ENCODE peak calls at places on chromosomes 2 and 18, in seven cellular contexts. O is posterior vena cava; W is stimulated activated CD4-positive, alpha-beta T cell treated with anti-CD3 and anti-CD28 coated beads, Interleukin-4, amount 100 ng/mL, for 24 hours; E is CD4-positive, CD25-positive, alpha-beta regulatory T cell; I is adipocyte; S is HEK293T; J is heart right ventricle. B is an unnamed sample.

GRCh38 chr2:240963376-240964220 is 34.8 kb upstream of the SNED1 start:
- DNase-seq in S (no peak), W (no peak), I (no peak), J (peak), O (peak), E (no peak), B (no peak)

GRCh38 chr2:128395640-128396499 is 77.2 kb upstream of the HS6ST1 start:
- DNase-seq in J (no peak), O (no peak), I (no peak), E (no peak), S (no peak), W (no peak), B (no peak)

GRCh38 chr2:39234754-39235153 is 9.0 kb downstream of the CDKL4 start:
- DNase-seq in I (peak), O (no peak), S (no peak), E (no peak), J (no peak), W (no peak), B (no peak)

GRCh38 chr2:128177315-128177714 is 86.3 kb downstream of the UGGT1 start:
- DNase-seq in I (no peak), J (no peak), E (no peak), O (no peak), S (no peak), W (no peak), B (no peak)

GRCh38 chr2:239374896-239375277 is 25.9 kb downstream of the HDAC4 start:
- DNase-seq in I (no peak), W (no peak), J (no peak), O (peak), S (no peak), E (no peak), B (no peak)

GRCh38 chr2:70679244-70679643 is 88.8 kb downstream of the ADD2 start:
- DNase-seq in E (no peak), S (no peak), I (no peak), W (no peak), O (peak), J (no peak), B (no peak)

GRCh38 chr18:23825978-23826405 is 136.7 kb downstream of the LAMA3 start:
- DNase-seq in J (peak), S (no peak), W (no peak), O (peak), I (peak), E (no peak), B (no peak)

GRCh38 chr2:54106631-54107454 is 8.6 kb upstream of the ACYP2 start:
- DNase-seq in E (peak), O (no peak), S (peak), W (peak), I (peak), J (peak), B (peak)

GRCh38 chr18:65415167-65415566 is 335.6 kb upstream of the CDH7 start:
- DNase-seq in O (no peak), I (no peak), J (no peak), W (no peak), S (no peak), E (no peak), B (peak)

GRCh38 chr2:159549234-159549633 is 67.1 kb downstream of the BAZ2B start:
- DNase-seq in J (no peak), E (no peak), S (no peak), O (no peak), W (no peak), I (no peak), B (no peak)

GRCh38 chr2:190563109-190563508 is 28.6 kb upstream of the NEMP2 start:
- DNase-seq in S (no peak), I (no peak), J (no peak), E (no peak), O (no peak), W (peak), B (no peak)

GRCh38 chr18:42525905-42526304 is 570.9 kb downstream of the PIK3C3 start:
- DNase-seq in I (no peak), W (no peak), S (no peak), E (no peak), J (no peak), O (no peak), B (no peak)

GRCh38 chr2:10048501-10049171 is 5.3 kb downstream of the KLF11 start:
- DNase-seq in E (peak), S (peak), I (peak), J (no peak), W (no peak), O (peak), B (peak)

GRCh38 chr2:148201075-148202004 is 180.4 kb downstream of the MBD5 start:
- DNase-seq in J (peak), W (peak), S (peak), O (peak), I (peak), E (peak), B (no peak)

GRCh38 chr18:12597775-12598174 is 60.1 kb downstream of the SPIRE1 start:
- DNase-seq in S (no peak), I (peak), E (no peak), O (no peak), J (peak), W (no peak), B (no peak)

GRCh38 chr2:121076885-121077549 is 208.0 kb downstream of the TFCP2L1 start:
- DNase-seq in J (peak), E (peak), I (peak), O (peak), W (peak), S (peak), B (peak)

GRCh38 chr2:182652326-182652725 is 63.7 kb upstream of the DNAJC10 start:
- DNase-seq in S (no peak), J (no peak), I (no peak), O (no peak), W (peak), E (peak), B (no peak)

GRCh38 chr2:70280242-70280798 is 13.2 kb downstream of the SNRPG start:
- DNase-seq in J (no peak), E (no peak), O (no peak), W (no peak), S (no peak), I (no peak), B (no peak)